ENCODE peak calls at places on chromosomes 3 and 15, in five cellular contexts. N is neuronal stem cell, F is IMR-90, Y is H1, G is H9. R is an unnamed sample.

GRCh38 chr3:44954962-44955361 is 21.0 kb downstream of the ZDHHC3 start:
- DNase-seq in N (no peak), F (peak; percentile 70), Y (no peak), G (no peak), R (peak; percentile 78)

GRCh38 chr3:114624047-114624445 is 330.2 kb downstream of the TIGIT start:
- DNase-seq in N (no peak), F (peak; percentile 71), Y (no peak), G (no peak), R (peak; percentile 94)

GRCh38 chr3:123286308-123287023 is 84.7 kb downstream of the SEC22A start:
- DNase-seq in N (peak; percentile 73), F (peak; percentile 68), Y (peak; percentile 84), G (peak; percentile 81), R (peak; percentile 73)

GRCh38 chr3:179268400-179269051 is 17.6 kb upstream of the KCNMB3 start:
- DNase-seq in N (no peak), F (no peak), Y (no peak), G (no peak), R (no peak)

GRCh38 chr3:195698325-195699147 is 22.2 kb upstream of the MUC20 start:
- DNase-seq in N (no peak), F (no peak), Y (no peak), G (no peak), R (no peak)

GRCh38 chr15:66186049-66186825 is 67.3 kb downstream of the MEGF11 start:
- DNase-seq in N (no peak), F (no peak), Y (no peak), G (peak; percentile 5), R (no peak)

GRCh38 chr15:67783303-67783702 is 42.0 kb upstream of the SKOR1 start:
- DNase-seq in N (no peak), F (no peak), Y (no peak), G (no peak), R (no peak)

GRCh38 chr3:179546814-179547241 is 15.9 kb upstream of the ACTL6A start:
- DNase-seq in N (no peak), F (no peak), Y (no peak), G (peak; percentile 36), R (no peak)

GRCh38 chr15:41919201-41919820 is 25.5 kb upstream of the SPTBN5 start:
- DNase-seq in N (no peak), F (no peak), Y (no peak), G (no peak), R (peak; percentile 52)

GRCh38 chr3:88150771-88151170 is 1.0 kb downstream of the C3orf38 start:
- DNase-seq in N (no peak), F (no peak), Y (no peak), G (no peak), R (peak; percentile 12)

GRCh38 chr3:107392549-107393165 is 15.4 kb downstream of the CCDC54 start:
- DNase-seq in N (no peak), F (peak; percentile 66), Y (no peak), G (no peak), R (peak; percentile 33)

GRCh38 chr15:62757535-62757934 is 285.0 kb upstream of the TPM1 start:
- DNase-seq in N (no peak), F (no peak), Y (no peak), G (no peak), R (no peak)

GRCh38 chr15:62758126-62758951 is 284.2 kb upstream of the TPM1 start:
- DNase-seq in N (peak; percentile 44), F (peak; percentile 90), Y (no peak), G (no peak), R (peak; percentile 51)

GRCh38 chr15:62756326-62756994 is 286.1 kb upstream of the TPM1 start:
- DNase-seq in N (no peak), F (no peak), Y (no peak), G (no peak), R (no peak)

GRCh38 chr15:62758952-62759349 is 283.6 kb upstream of the TPM1 start:
- DNase-seq in N (no peak), F (no peak), Y (no peak), G (no peak), R (no peak)

GRCh38 chr15:62756995-62757360 is 285.6 kb upstream of the TPM1 start:
- DNase-seq in N (no peak), F (no peak), Y (no peak), G (no peak), R (no peak)
- H4K8ac ChIP-seq in N (no peak overlapping the region), F (no peak overlapping the region), Y (no peak overlapping the region), G (no peak overlapping the region), R (no peak overlapping the region)

GRCh38 chr15:44879066-44879465 is 77.4 kb upstream of the TERB2 start:
- DNase-seq in N (no peak), F (no peak), Y (no peak), G (no peak), R (no peak)

GRCh38 chr15:44883219-44883900 is 73.1 kb upstream of the TERB2 start:
- DNase-seq in N (no peak), F (no peak), Y (no peak), G (no peak), R (no peak)

DNA sequence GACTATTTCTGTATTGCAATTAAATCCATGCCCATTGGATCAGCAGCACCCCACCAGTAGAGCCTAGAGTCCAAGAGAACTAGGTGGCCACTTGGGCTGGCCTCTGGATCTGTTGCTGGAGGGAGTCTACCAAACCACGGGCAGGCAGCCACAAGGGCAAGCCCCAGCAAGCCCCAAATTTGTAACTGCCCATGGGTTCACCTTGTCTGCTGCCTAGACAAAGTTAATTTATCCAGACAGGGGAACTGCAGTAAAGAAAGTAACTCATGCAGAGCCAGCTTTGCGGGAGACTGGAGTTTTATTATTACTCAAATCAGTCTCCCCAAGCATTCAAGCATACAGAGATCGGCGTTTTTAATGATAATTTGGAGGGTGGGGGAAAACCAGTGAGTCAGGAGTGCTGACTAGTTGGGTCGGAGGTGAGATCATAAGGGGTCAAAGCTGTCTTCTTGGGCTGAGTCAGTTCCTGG is 74.0 kb upstream of the TERB2 start:
- DNase-seq in N (no peak), F (no peak), Y (no peak), G (no peak), R (no peak)
- H3K9ac ChIP-seq in N (no peak overlapping the region), F (no peak overlapping the region), Y (no peak overlapping the region), G (no peak overlapping the region), R (no peak overlapping the region)

GRCh38 chr3:30604566-30604965 is 1.8 kb upstream of the TGFBR2 start:
- DNase-seq in N (no peak), F (no peak), Y (no peak), G (no peak), R (no peak)

GRCh38 chr3:30605005-30605404 is 1.4 kb upstream of the TGFBR2 start:
- DNase-seq in N (no peak), F (no peak), Y (no peak), G (no peak), R (no peak)

GRCh38 chr3:30607032-30607833 is 832 bp downstream of the TGFBR2 start:
- DNase-seq in N (peak; percentile 11), F (no peak), Y (peak; percentile 68), G (peak; percentile 55), R (peak; percentile 50)

GRCh38 chr3:30605706-30606300 is 598 bp upstream of the TGFBR2 start:
- DNase-seq in N (no peak), F (no peak), Y (no peak), G (no peak), R (no peak)

DNA sequence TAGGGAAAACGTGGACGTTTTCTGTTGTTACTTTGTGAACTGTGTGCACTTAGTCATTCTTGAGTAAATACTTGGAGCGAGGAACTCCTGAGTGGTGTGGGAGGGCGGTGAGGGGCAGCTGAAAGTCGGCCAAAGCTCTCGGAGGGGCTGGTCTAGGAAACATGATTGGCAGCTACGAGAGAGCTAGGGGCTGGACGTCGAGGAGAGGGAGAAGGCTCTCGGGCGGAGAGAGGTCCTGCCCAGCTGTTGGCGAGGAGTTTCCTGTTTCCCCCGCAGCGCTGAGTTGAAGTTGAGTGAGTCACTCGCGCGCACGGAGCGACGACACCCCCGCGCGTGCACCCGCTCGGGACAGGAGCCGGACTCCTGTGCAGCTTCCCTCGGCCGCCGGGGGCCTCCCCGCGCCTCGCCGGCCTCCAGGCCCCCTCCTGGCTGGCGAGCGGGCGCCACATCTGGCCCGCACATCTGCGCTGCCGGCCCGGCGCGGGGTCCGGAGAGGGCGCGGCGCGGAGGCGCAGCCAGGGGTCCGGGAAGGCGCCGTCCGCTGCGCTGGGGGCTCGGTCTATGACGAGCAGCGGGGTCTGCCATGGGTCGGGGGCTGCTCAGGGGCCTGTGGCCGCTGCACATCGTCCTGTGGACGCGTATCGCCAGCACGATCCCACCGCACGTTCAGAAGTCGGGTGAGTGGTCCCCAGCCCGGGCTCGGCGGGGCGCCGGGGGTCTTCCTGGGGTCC is at the start of gene TGFBR2:
- DNase-seq in N (peak; percentile 66), F (peak; percentile 99), Y (peak; percentile 77), G (peak; percentile 87), R (peak; percentile 99)
- H3K23ac ChIP-seq in N (peak within 1 kb of the TSS; percentile 83), F (peak within 1 kb of the TSS; percentile 97), Y (no peak within 1 kb of the TSS), G (no peak within 1 kb of the TSS), R (peak within 1 kb of the TSS; percentile 100)

GRCh38 chr3:170705136-170705535 is 119.3 kb upstream of the SLC7A14 start:
- DNase-seq in N (no peak), F (no peak), Y (no peak), G (no peak), R (no peak)
- H4K8ac ChIP-seq in N (no peak overlapping the region), F (peak overlapping the region; percentile 12), Y (no peak overlapping the region), G (no peak overlapping the region), R (no peak overlapping the region)

DNA sequence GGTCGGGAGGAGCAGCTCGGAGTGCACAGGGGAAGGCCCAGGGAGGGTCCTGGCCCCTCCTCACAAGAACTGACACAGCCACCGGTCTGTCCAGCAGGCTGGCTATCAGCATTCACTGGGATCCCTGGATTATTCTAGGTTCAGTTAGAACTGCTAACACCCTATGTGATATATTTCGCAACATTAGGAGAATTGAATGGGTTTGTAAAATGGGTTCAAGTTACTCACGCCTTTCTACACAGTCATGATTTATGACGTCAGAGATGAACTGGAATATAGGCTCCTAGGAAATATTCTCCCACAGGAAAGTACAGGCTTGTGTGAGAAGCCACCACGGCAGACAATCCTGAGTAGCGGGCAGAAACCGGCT is 972 bp upstream of the BSN start:
- DNase-seq in N (no peak), F (peak; percentile 48), Y (no peak), G (no peak), R (peak; percentile 35)
- H3K9ac ChIP-seq in N (no peak overlapping the region), F (peak overlapping the region; percentile 56), Y (no peak overlapping the region), G (no peak overlapping the region), R (peak overlapping the region; percentile 90)